ENCODE peak calls at places on chromosomes 3 and 15, in ten cellular contexts. O, T, I, N, A, U, D, Z, H and M are unnamed samples.

GRCh38 chr15:38611228-38611627 is 46.6 kb upstream of the RASGRP1 start:
- DNase-seq in O (no peak), T (no peak), I (peak), N (no peak), A (peak), U (no peak), D (no peak), Z (no peak), H (no peak), M (peak)

GRCh38 chr15:30992465-30992864 is 1.0 kb upstream of the MTMR10 start:
- DNase-seq in O (no peak), T (no peak), I (no peak), N (no peak), A (no peak), U (no peak), D (no peak), Z (no peak), H (no peak), M (no peak)

GRCh38 chr3:120741837-120742197 is 499 bp downstream of the RABL3 start:
- DNase-seq in O (no peak), T (no peak), I (no peak), N (no peak), A (no peak), U (no peak), D (no peak), Z (no peak), H (no peak), M (peak)

GRCh38 chr15:72358532-72359180 is 17.2 kb downstream of the HEXA start:
- DNase-seq in O (no peak), T (no peak), I (no peak), N (no peak), A (no peak), U (peak), D (no peak), Z (peak), H (peak), M (no peak)

GRCh38 chr3:7638103-7638502 is 777.2 kb downstream of the GRM7 start:
- DNase-seq in O (no peak), T (no peak), I (no peak), N (no peak), A (no peak), U (no peak), D (no peak), Z (no peak), H (no peak), M (no peak)

GRCh38 chr3:129315386-129315991 is 36.8 kb downstream of the HMCES start:
- DNase-seq in O (peak), T (peak), I (peak), N (peak), A (no peak), U (peak), D (no peak), Z (peak), H (peak), M (peak)

GRCh38 chr15:68408526-68408925 is 23.4 kb downstream of the ITGA11 start:
- DNase-seq in O (no peak), T (no peak), I (no peak), N (peak), A (no peak), U (no peak), D (no peak), Z (no peak), H (no peak), M (peak)

GRCh38 chr3:25437953-25438352 is 9.9 kb downstream of the RARB start:
- DNase-seq in O (no peak), T (no peak), I (no peak), N (no peak), A (no peak), U (no peak), D (no peak), Z (no peak), H (no peak), M (no peak)